ENCODE peak calls at places on chromosomes 7 and 10, in nine cellular contexts. E is retina, G is tibial nerve, W is heart left ventricle, F is NCI-H446 treated with DMSO at 0.1 percent for 48 hours, A is amygdala, B is DMS153, Q is COLO829, T is testis. V is an unnamed sample.

GRCh38 chr7:11743016-11743415 is 89.0 kb downstream of the THSD7A start:
- DNase-seq in E (no peak), G (no peak), W (no peak), F (no peak), A (no peak), B (no peak), Q (no peak), T (no peak), V (no peak)

GRCh38 chr10:11011436-11011835 is 6.2 kb upstream of the CELF2 start:
- DNase-seq in E (no peak), G (no peak), W (no peak), F (no peak), A (no peak), B (no peak), Q (no peak), T (no peak), V (no peak)

GRCh38 chr10:18164093-18164492 is 23.9 kb downstream of the CACNB2 start:
- DNase-seq in E (no peak), G (no peak), W (no peak), F (no peak), A (no peak), B (no peak), Q (no peak), T (no peak), V (no peak)

GRCh38 chr7:123958186-123958703 is 33.2 kb downstream of the SPAM1 start:
- DNase-seq in E (no peak), G (no peak), W (no peak), F (no peak), A (no peak), B (no peak), Q (no peak), T (no peak), V (no peak)

GRCh38 chr10:29105516-29106215 is 183.2 kb upstream of the LYZL1 start:
- DNase-seq in E (no peak), G (no peak), W (no peak), F (no peak), A (no peak), B (no peak), Q (peak), T (no peak), V (no peak)

GRCh38 chr10:28983799-28984198 is 305.1 kb upstream of the LYZL1 start:
- DNase-seq in E (no peak), G (no peak), W (no peak), F (no peak), A (no peak), B (no peak), Q (no peak), T (no peak), V (no peak)

GRCh38 chr7:120838281-120838682 is 19.7 kb downstream of the TSPAN12 start:
- DNase-seq in E (no peak), G (no peak), W (no peak), F (no peak), A (no peak), B (no peak), Q (no peak), T (no peak), V (no peak)

GRCh38 chr7:18384491-18385143 is 110.9 kb upstream of the HDAC9 start:
- DNase-seq in E (no peak), G (no peak), W (no peak), F (peak), A (no peak), B (no peak), Q (no peak), T (no peak), V (no peak)

GRCh38 chr10:4501306-4501705 is 324.7 kb upstream of the AKR1E2 start:
- DNase-seq in E (no peak), G (no peak), W (no peak), F (no peak), A (no peak), B (no peak), Q (no peak), T (no peak), V (no peak)

GRCh38 chr7:102434039-102434481 is 685 bp downstream of the ORAI2 start:
- DNase-seq in E (no peak), G (no peak), W (no peak), F (no peak), A (no peak), B (no peak), Q (no peak), T (no peak), V (no peak)

GRCh38 chr10:124313374-124313773 is 105.3 kb downstream of the OAT start:
- DNase-seq in E (no peak), G (no peak), W (no peak), F (no peak), A (no peak), B (no peak), Q (no peak), T (no peak), V (no peak)

GRCh38 chr10:113169853-113170455 is 219.9 kb downstream of the TCF7L2 start:
- DNase-seq in E (no peak), G (no peak), W (no peak), F (no peak), A (no peak), B (no peak), Q (no peak), T (no peak), V (no peak)

GRCh38 chr7:75962607-75963382 is 31.6 kb downstream of the TMEM120A start:
- DNase-seq in E (peak), G (no peak), W (peak), F (no peak), A (no peak), B (no peak), Q (no peak), T (no peak), V (no peak)

GRCh38 chr10:63628526-63629362 is 107.5 kb downstream of the REEP3 start:
- DNase-seq in E (peak), G (peak), W (peak), F (peak), A (peak), B (peak), Q (peak), T (peak), V (peak)

GRCh38 chr10:127303105-127303504 is 106.7 kb upstream of the INSYN2A start:
- DNase-seq in E (no peak), G (no peak), W (no peak), F (no peak), A (no peak), B (no peak), Q (no peak), T (no peak), V (no peak)

GRCh38 chr10:16367899-16368298 is 68.9 kb upstream of the PTER start:
- DNase-seq in E (no peak), G (no peak), W (no peak), F (no peak), A (no peak), B (no peak), Q (no peak), T (no peak), V (no peak)

GRCh38 chr7:157461805-157462771 is 125.3 kb downstream of the DNAJB6 start:
- DNase-seq in E (no peak), G (no peak), W (no peak), F (no peak), A (no peak), B (peak), Q (no peak), T (no peak), V (no peak)

GRCh38 chr7:134885967-134886352 is 100.3 kb upstream of the AGBL3 start:
- DNase-seq in E (no peak), G (no peak), W (no peak), F (peak), A (no peak), B (no peak), Q (peak), T (no peak), V (no peak)

GRCh38 chr7:23277359-23277989 is 21.7 kb upstream of the MALSU1 start:
- DNase-seq in E (peak), G (no peak), W (no peak), F (peak), A (no peak), B (peak), Q (peak), T (peak), V (peak)

GRCh38 chr7:30705008-30705407 is 22.8 kb upstream of the CRHR2 start:
- DNase-seq in E (no peak), G (no peak), W (no peak), F (no peak), A (no peak), B (no peak), Q (no peak), T (no peak), V (no peak)

V was measured in DMS 273 treated with DMSO at 0.1 percent for 48 hours.